ENCODE peak calls at places on chromosomes 11 and 22, in seven cellular contexts. S, G, E, W, O, X and A are unnamed samples.

GRCh38 chr11:124865902-124866851 is 945 bp downstream of the ROBO3 start:
- DNase-seq in G (peak; percentile 47), X (peak; percentile 78), W (no peak), E (peak; percentile 77), S (no peak), O (peak; percentile 41), A (peak; percentile 82)

GRCh38 chr11:86119062-86119461 is 50.2 kb upstream of the PICALM start:
- DNase-seq in O (peak; percentile 26), G (no peak), X (no peak), E (no peak), S (no peak), W (no peak), A (no peak)

GRCh38 chr11:70048279-70049024 is 29.7 kb upstream of the ANO1 start:
- DNase-seq in O (no peak), X (no peak), S (no peak), G (peak; percentile 24), W (peak; percentile 95), E (no peak), A (no peak)

GRCh38 chr11:6468712-6469495 is 4.8 kb downstream of the TRIM3 start:
- DNase-seq in S (peak; percentile 76), O (peak; percentile 96), E (peak; percentile 88), G (peak; percentile 91), W (no peak), X (peak; percentile 74), A (peak; percentile 83)

GRCh38 chr22:29994941-29995340 is 85.3 kb upstream of the HORMAD2 start:
- DNase-seq in X (no peak), E (no peak), S (no peak), O (peak; percentile 63), G (peak; percentile 43), W (peak; percentile 59), A (no peak)

GRCh38 chr11:45859661-45860140 is 12.4 kb downstream of the CRY2 start:
- DNase-seq in W (no peak), S (peak; percentile 83), X (no peak), G (peak; percentile 92), O (peak; percentile 99), E (no peak), A (no peak)

GRCh38 chr22:19527861-19528417 is 3.7 kb upstream of the CLDN5 start:
- DNase-seq in E (no peak), X (no peak), O (no peak), W (no peak), G (no peak), S (no peak), A (no peak)

GRCh38 chr11:111370902-111371578 is 8.0 kb downstream of the POU2AF1 start:
- DNase-seq in S (no peak), W (no peak), X (no peak), E (no peak), O (no peak), G (no peak), A (no peak)

GRCh38 chr22:30248484-30248883 is 1.9 kb upstream of the LIF start:
- DNase-seq in S (no peak), G (no peak), X (no peak), E (no peak), W (no peak), O (no peak), A (no peak)

GRCh38 chr11:69918231-69918937 is 99.2 kb upstream of the FGF3 start:
- DNase-seq in E (no peak), X (no peak), S (no peak), G (no peak), O (no peak), W (no peak), A (no peak)

GRCh38 chr11:62108017-62108750 is 15.6 kb upstream of the INCENP start:
- DNase-seq in E (peak; percentile 54), W (peak; percentile 53), S (no peak), X (peak; percentile 56), O (peak; percentile 84), G (no peak), A (peak; percentile 59)

GRCh38 chr11:102678022-102678421 is 27.5 kb downstream of the MMP27 start:
- DNase-seq in X (no peak), O (no peak), S (no peak), G (no peak), E (no peak), W (no peak), A (no peak)

GRCh38 chr11:102680945-102681344 is 24.6 kb downstream of the MMP27 start:
- DNase-seq in O (peak; percentile 5), X (no peak), E (no peak), W (no peak), G (no peak), S (no peak), A (no peak)

GRCh38 chr11:102685769-102686168 is 19.8 kb downstream of the MMP27 start:
- DNase-seq in S (no peak), G (no peak), W (no peak), O (no peak), E (no peak), X (no peak), A (no peak)

GRCh38 chr11:102685311-102685710 is 20.3 kb downstream of the MMP27 start:
- DNase-seq in S (no peak), X (no peak), E (no peak), G (no peak), O (no peak), W (no peak), A (no peak)

GRCh38 chr11:102683277-102683676 is 22.3 kb downstream of the MMP27 start:
- DNase-seq in G (no peak), O (no peak), S (no peak), W (no peak), E (no peak), X (no peak), A (no peak)
- TF ChIP-seq CTCF in G (no peak), O (no peak), S (no peak), W (no peak), E (peak; percentile 6), X (no peak), A (no peak)

GRCh38 chr11:119666061-119666460 is 62.9 kb downstream of the NECTIN1 start:
- DNase-seq in X (no peak), W (no peak), E (no peak), O (no peak), G (no peak), S (no peak), A (no peak)

GRCh38 chr11:119663279-119663678 is 65.7 kb downstream of the NECTIN1 start:
- DNase-seq in S (no peak), E (no peak), W (no peak), X (no peak), G (no peak), O (no peak), A (no peak)

GRCh38 chr11:119664063-119664572 is 64.9 kb downstream of the NECTIN1 start:
- DNase-seq in O (no peak), E (no peak), G (peak; percentile 38), S (no peak), W (no peak), X (no peak), A (no peak)

GRCh38 chr11:119666463-119667131 is 62.4 kb downstream of the NECTIN1 start:
- DNase-seq in S (peak; percentile 67), G (peak; percentile 81), X (peak; percentile 86), E (peak; percentile 88), O (peak; percentile 76), W (peak; percentile 71), A (peak; percentile 90)

DNA sequence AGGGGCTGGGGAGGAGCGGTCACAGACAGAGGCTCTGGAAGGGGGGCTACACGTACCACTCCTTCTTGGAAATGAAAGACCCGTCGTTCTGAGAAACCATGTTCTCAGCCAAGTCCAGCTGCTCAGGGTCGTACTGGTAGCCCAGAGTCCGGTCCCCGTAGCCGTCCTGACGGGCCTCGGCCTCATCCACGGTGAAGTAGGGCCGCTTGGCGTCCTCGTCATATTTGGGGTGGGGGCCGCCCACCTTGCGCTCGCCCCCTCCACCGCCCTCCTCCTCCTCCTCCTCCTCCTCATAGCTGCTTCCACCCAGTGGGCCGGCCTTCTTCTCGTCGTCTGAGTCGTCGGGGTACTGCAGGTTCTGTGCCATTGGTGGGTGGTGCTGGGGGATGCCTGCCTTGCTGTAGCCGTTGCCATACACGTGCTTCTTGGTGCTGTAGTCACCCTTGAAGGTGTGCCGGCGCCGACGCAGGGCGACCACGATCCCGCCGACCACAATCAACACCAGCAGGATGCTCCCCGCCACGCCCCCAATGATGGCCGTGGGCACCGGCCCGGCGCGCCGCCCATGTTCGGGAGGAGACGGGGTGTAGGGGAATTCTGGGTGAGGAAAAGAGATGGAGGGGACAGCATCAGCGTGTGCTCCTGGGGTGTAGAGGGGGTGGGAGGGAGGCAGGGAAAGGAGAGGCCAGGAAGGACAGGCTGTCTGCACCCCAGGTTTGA is 64.1 kb downstream of the NECTIN1 start:
- DNase-seq in W (no peak), G (no peak), X (no peak), S (no peak), E (no peak), O (no peak), A (no peak)
- TF ChIP-seq CTCF in W (no peak), G (no peak), X (no peak), S (no peak), E (no peak), O (no peak), A (no peak)

GRCh38 chr11:132099692-132100091 is 729.3 kb downstream of the NTM start:
- DNase-seq in O (no peak), E (no peak), X (peak; percentile 15), S (no peak), W (no peak), G (no peak), A (peak; percentile 23)
- TF ChIP-seq CTCF in O (peak; percentile 59), E (peak; percentile 39), X (no peak), S (peak; percentile 28), W (peak; percentile 61), G (peak; percentile 14), A (peak; percentile 4)

GRCh38 chr22:45335021-45335818 is 25.5 kb downstream of the FAM118A start:
- DNase-seq in S (no peak), W (no peak), X (no peak), O (no peak), E (no peak), G (no peak), A (no peak)
- TF ChIP-seq CTCF in S (no peak), W (no peak), X (no peak), O (no peak), E (no peak), G (no peak), A (no peak)

GRCh38 chr11:76686261-76687079 is 15.9 kb upstream of the LRRC32 start:
- DNase-seq in W (no peak), O (no peak), E (no peak), G (no peak), X (peak; percentile 66), S (no peak), A (peak; percentile 66)
- TF ChIP-seq CTCF in W (no peak), O (no peak), E (no peak), G (no peak), X (no peak), S (no peak), A (no peak)

DNA sequence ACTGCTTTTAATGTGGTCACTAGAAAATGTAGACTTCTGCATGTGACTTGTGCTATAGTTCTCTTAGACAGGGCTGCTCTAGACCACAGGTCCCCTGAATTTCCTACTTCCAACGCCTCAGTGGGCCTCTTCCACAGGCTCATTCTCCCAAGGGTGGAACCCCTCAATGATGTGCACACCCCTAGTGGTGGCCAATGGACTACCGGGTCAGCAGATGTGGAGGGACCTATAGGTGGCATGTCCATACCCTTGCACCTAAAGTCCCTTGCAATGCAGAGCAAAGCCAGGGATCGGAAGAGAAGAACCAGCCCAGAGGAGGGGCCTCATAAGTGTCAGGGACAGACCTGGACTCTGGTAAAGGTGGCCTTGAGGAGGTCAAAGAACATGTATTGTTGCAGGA is 20.0 kb downstream of the MMP13 start:
- DNase-seq in E (no peak), O (no peak), X (no peak), S (no peak), W (no peak), G (no peak), A (no peak)
- TF ChIP-seq CTCF in E (no peak), O (no peak), X (no peak), S (no peak), W (no peak), G (no peak), A (no peak)